ENCODE peak calls at places on chromosome 17, in eight cellular contexts. S is Daoy; A is dorsolateral prefrontal cortex; O is stimulated activated CD8-positive, alpha-beta memory T cell treated with anti-CD3 and anti-CD28 coated beads, Interleukin-2, amount 100 ng/mL, for 1 hour; C is substantia nigra; V is activated CD4-positive, alpha-beta T cell treated with anti-CD3 and anti-CD28 coated beads, Interleukin-2, amount 50 U/mL, for 1 hour; Y is head of caudate nucleus; M is SW 1271. D is an unnamed sample.

GRCh38 chr17:43372273-43372911 is 26.4 kb upstream of the ARL4D start:
- DNase-seq in S (no peak), A (no peak), O (no peak), C (no peak), V (no peak), Y (no peak), M (no peak), D (no peak)

GRCh38 chr17:81299846-81300585 is 4.9 kb upstream of the SLC38A10 start:
- DNase-seq in S (no peak), A (no peak), O (no peak), C (no peak), V (no peak), Y (no peak), M (no peak), D (no peak)

GRCh38 chr17:31408586-31408985 is 17.1 kb downstream of the RAB11FIP4 start:
- DNase-seq in S (no peak), A (no peak), O (no peak), C (no peak), V (no peak), Y (no peak), M (no peak), D (no peak)

GRCh38 chr17:56020369-56020768 is 132.9 kb upstream of the ANKFN1 start:
- DNase-seq in S (no peak), A (no peak), O (no peak), C (no peak), V (no peak), Y (no peak), M (no peak), D (no peak)

GRCh38 chr17:27315796-27316465 is 22.0 kb downstream of the WSB1 start:
- DNase-seq in S (no peak), A (no peak), O (no peak), C (no peak), V (no peak), Y (no peak), M (no peak), D (no peak)

GRCh38 chr17:36721560-36722120 is 120.3 kb downstream of the MRM1 start:
- DNase-seq in S (peak), A (no peak), O (no peak), C (no peak), V (no peak), Y (no peak), M (no peak), D (no peak)

GRCh38 chr17:11693284-11693683 is 95.0 kb downstream of the DNAH9 start:
- DNase-seq in S (no peak), A (no peak), O (no peak), C (no peak), V (no peak), Y (no peak), M (no peak), D (no peak)

GRCh38 chr17:54527941-54528340 is 372.7 kb upstream of the TOM1L1 start:
- DNase-seq in S (no peak), A (no peak), O (no peak), C (no peak), V (no peak), Y (no peak), M (no peak), D (no peak)

GRCh38 chr17:7173687-7174602 is 5.2 kb downstream of the ASGR1 start:
- DNase-seq in S (no peak), A (peak), O (peak), C (no peak), V (peak), Y (no peak), M (no peak), D (no peak)

GRCh38 chr17:61209524-61209923 is 190.1 kb upstream of the TBX2 start:
- DNase-seq in S (no peak), A (no peak), O (no peak), C (no peak), V (no peak), Y (no peak), M (no peak), D (no peak)

GRCh38 chr17:30279156-30279555 is 12.6 kb downstream of the BLMH start:
- DNase-seq in S (no peak), A (no peak), O (no peak), C (no peak), V (no peak), Y (no peak), M (no peak), D (no peak)

GRCh38 chr17:77706938-77707337 is 251.6 kb upstream of the TNRC6C start:
- DNase-seq in S (no peak), A (no peak), O (no peak), C (no peak), V (no peak), Y (no peak), M (no peak), D (no peak)

GRCh38 chr17:30926516-30926915 is 4.8 kb downstream of the ADAP2 start:
- DNase-seq in S (no peak), A (no peak), O (no peak), C (no peak), V (no peak), Y (no peak), M (no peak), D (no peak)

GRCh38 chr17:29640413-29640812 is 17.7 kb upstream of the CORO6 start:
- DNase-seq in S (peak), A (no peak), O (no peak), C (no peak), V (no peak), Y (no peak), M (no peak), D (no peak)

GRCh38 chr17:55672585-55673501 is 49.8 kb downstream of the TMEM100 start:
- DNase-seq in S (no peak), A (no peak), O (no peak), C (no peak), V (no peak), Y (no peak), M (no peak), D (no peak)

GRCh38 chr17:41996855-41997164 is 20.4 kb downstream of the DNAJC7 start:
- DNase-seq in S (no peak), A (no peak), O (no peak), C (no peak), V (no peak), Y (no peak), M (no peak), D (no peak)

GRCh38 chr17:9036336-9036735 is 15.0 kb downstream of the NTN1 start:
- DNase-seq in S (no peak), A (no peak), O (no peak), C (no peak), V (no peak), Y (no peak), M (no peak), D (no peak)

GRCh38 chr17:52419256-52419655 is 260.7 kb upstream of the CA10 start:
- DNase-seq in S (no peak), A (no peak), O (no peak), C (no peak), V (no peak), Y (no peak), M (no peak), D (no peak)

GRCh38 chr17:64507418-64507766 is 615 bp downstream of the CEP95 start:
- DNase-seq in S (peak), A (no peak), O (no peak), C (no peak), V (peak), Y (peak), M (peak), D (peak)

GRCh38 chr17:66507103-66507923 is 204.9 kb downstream of the PRKCA start:
- DNase-seq in S (peak), A (no peak), O (no peak), C (no peak), V (no peak), Y (no peak), M (no peak), D (no peak)

GRCh38 chr17:3965123-3965800 is 1.0 kb upstream of the ATP2A3 start:
- DNase-seq in S (peak), A (no peak), O (peak), C (no peak), V (peak), Y (no peak), M (peak), D (no peak)

GRCh38 chr17:42266918-42267766 is 9.0 kb downstream of the STAT5B start:
- DNase-seq in S (peak), A (no peak), O (no peak), C (no peak), V (peak), Y (no peak), M (peak), D (no peak)

GRCh38 chr17:78338860-78339259 is 21.0 kb downstream of the SOCS3 start:
- DNase-seq in S (no peak), A (no peak), O (no peak), C (no peak), V (no peak), Y (no peak), M (no peak), D (no peak)

GRCh38 chr17:27762527-27763305 is 37.6 kb downstream of the NOS2 start:
- DNase-seq in S (peak), A (no peak), O (no peak), C (no peak), V (no peak), Y (no peak), M (no peak), D (no peak)

GRCh38 chr17:70078994-70079531 is 4.0 kb downstream of the KCNJ16 start:
- DNase-seq in S (no peak), A (no peak), O (no peak), C (no peak), V (no peak), Y (no peak), M (no peak), D (no peak)